ENCODE peak calls at places on chromosomes 3 and 15, in five cellular contexts. F is H9, A is kidney glomerular epithelial cell, B is activated T-helper 1 cell treated with Interleukin-2 at 50 U/mL for 16 hours, H is psoas muscle. U is an unnamed sample.

GRCh38 chr3:17387108-17387507 is 355.3 kb downstream of the TBC1D5 start:
- DNase-seq in F (no peak), A (no peak), B (no peak), H (no peak), U (no peak)

GRCh38 chr15:101497017-101497416 is 7.5 kb upstream of the PCSK6 start:
- DNase-seq in F (no peak), A (no peak), B (no peak), H (no peak), U (no peak)

GRCh38 chr15:90550919-90551318 is 21.2 kb downstream of the CRTC3 start:
- DNase-seq in F (no peak), A (no peak), B (no peak), H (no peak), U (no peak)

GRCh38 chr3:188468672-188469071 is 314.7 kb downstream of the LPP start:
- DNase-seq in F (no peak), A (peak), B (no peak), H (peak), U (peak)

GRCh38 chr3:47741925-47742324 is 39.8 kb downstream of the SMARCC1 start:
- DNase-seq in F (no peak), A (no peak), B (no peak), H (no peak), U (no peak)

GRCh38 chr15:39381517-39381916 is 199.4 kb upstream of the THBS1 start:
- DNase-seq in F (no peak), A (peak), B (no peak), H (no peak), U (no peak)

GRCh38 chr3:139559541-139559940 is 20.0 kb upstream of the RBP1 start:
- DNase-seq in F (no peak), A (peak), B (no peak), H (no peak), U (no peak)

GRCh38 chr3:186277268-186277909 is 84.6 kb downstream of the DGKG start:
- DNase-seq in F (peak), A (peak), B (no peak), H (no peak), U (peak)

GRCh38 chr3:32117324-32117723 is 10.9 kb downstream of the GPD1L start:
- DNase-seq in F (no peak), A (no peak), B (no peak), H (no peak), U (no peak)

GRCh38 chr3:181712505-181713299 is 977 bp downstream of the SOX2 start:
- DNase-seq in F (no peak), A (no peak), B (no peak), H (no peak), U (no peak)

GRCh38 chr3:26997226-26997625 is 372.0 kb downstream of the NEK10 start:
- DNase-seq in F (no peak), A (no peak), B (no peak), H (no peak), U (no peak)

GRCh38 chr3:132822266-132822665 is 100.1 kb upstream of the NPHP3 start:
- DNase-seq in F (no peak), A (no peak), B (no peak), H (no peak), U (no peak)

GRCh38 chr3:54171509-54171908 is 49.2 kb downstream of the CACNA2D3 start:
- DNase-seq in F (no peak), A (peak), B (no peak), H (no peak), U (no peak)

GRCh38 chr15:31004220-31004733 is 12.8 kb upstream of the MTMR10 start:
- DNase-seq in F (peak), A (peak), B (no peak), H (peak), U (no peak)

GRCh38 chr3:40899286-40899712 is 300.0 kb upstream of the CTNNB1 start:
- DNase-seq in F (no peak), A (peak), B (no peak), H (no peak), U (no peak)

GRCh38 chr3:171001957-171002694 is 24.4 kb downstream of the SLC2A2 start:
- DNase-seq in F (no peak), A (peak), B (no peak), H (no peak), U (peak)

GRCh38 chr3:30729512-30729911 is 123.1 kb downstream of the TGFBR2 start:
- DNase-seq in F (no peak), A (no peak), B (no peak), H (no peak), U (no peak)

GRCh38 chr3:104198136-104198535 is 1168.6 kb upstream of the ALCAM start:
- DNase-seq in F (no peak), A (no peak), B (no peak), H (no peak), U (no peak)

GRCh38 chr15:93614446-93615104 is 525.6 kb upstream of the RGMA start:
- DNase-seq in F (no peak), A (no peak), B (no peak), H (peak), U (no peak)

U was measured in putamen.